ENCODE peak calls at places on chromosome 17, in six cellular contexts. E is hepatocyte, G is activated B cell treated with CpG ODN at 0.5 μM for 24 hours, O is LoVo, Y is T-cell, B is H54. P is an unnamed sample.
A peak's percentile ranks its signal among the peaks of the same experiment; 100 is the strongest.

GRCh38 chr17:3925684-3926537 is 9.6 kb upstream of the P2RX1 start:
- DNase-seq in E (no peak), O (no peak), B (no peak), G (no peak), Y (no peak), P (peak; percentile 75)

GRCh38 chr17:9959377-9959981 is 54.4 kb upstream of the RCVRN start:
- DNase-seq in G (no peak), E (peak; percentile 66), O (peak; percentile 18), Y (no peak), B (peak; percentile 47), P (peak; percentile 84)

GRCh38 chr17:42329025-42329976 is 41.0 kb downstream of the STAT5A start:
- DNase-seq in Y (no peak), E (no peak), G (no peak), O (no peak), B (peak; percentile 55), P (peak; percentile 70)

GRCh38 chr17:79167486-79167885 is 92.9 kb downstream of the ENGASE start:
- DNase-seq in O (no peak), Y (no peak), G (no peak), E (no peak), B (no peak), P (no peak)

GRCh38 chr17:51119415-51120356 is 982 bp downstream of the SPAG9 start:
- DNase-seq in O (peak; percentile 38), G (peak; percentile 49), E (peak; percentile 60), B (peak; percentile 55), Y (peak; percentile 17), P (peak; percentile 84)

GRCh38 chr17:15657868-15658775 is 26.0 kb downstream of the TRIM16 start:
- DNase-seq in Y (no peak), O (peak; percentile 81), G (no peak), B (no peak), E (no peak), P (no peak)

GRCh38 chr17:82342361-82343079 is 9.0 kb upstream of the SECTM1 start:
- DNase-seq in B (no peak), Y (no peak), G (no peak), E (no peak), O (no peak), P (no peak)

GRCh38 chr17:57517519-57518342 is 227.4 kb downstream of the CCDC182 start:
- DNase-seq in Y (no peak), B (no peak), E (peak; percentile 56), O (peak; percentile 43), G (no peak), P (peak; percentile 47)

GRCh38 chr17:13337171-13337570 is 264.6 kb downstream of the HS3ST3A1 start:
- DNase-seq in O (no peak), G (no peak), E (no peak), B (no peak), Y (no peak), P (no peak)

GRCh38 chr17:78324391-78325075 is 35.3 kb downstream of the SOCS3 start:
- DNase-seq in Y (no peak), E (peak; percentile 78), O (no peak), B (no peak), G (no peak), P (peak; percentile 97)

GRCh38 chr17:14398766-14399165 is 97.9 kb downstream of the HS3ST3B1 start:
- DNase-seq in Y (no peak), O (no peak), B (no peak), E (no peak), G (no peak), P (no peak)

GRCh38 chr17:67517335-67517734 is 140.3 kb downstream of the PITPNC1 start:
- DNase-seq in G (no peak), O (no peak), B (no peak), Y (no peak), E (no peak), P (no peak)

GRCh38 chr17:40121886-40122465 is at the start of gene MSL1:
- DNase-seq in E (peak; percentile 95), O (peak; percentile 79), B (peak; percentile 83), G (peak; percentile 84), Y (peak; percentile 82), P (peak; percentile 96)

GRCh38 chr17:8728251-8728925 is 16.2 kb downstream of the CCDC42 start:
- DNase-seq in O (no peak), B (no peak), G (no peak), Y (no peak), E (no peak), P (no peak)

GRCh38 chr17:44350733-44351226 is 5.7 kb downstream of the GRN start:
- DNase-seq in O (peak; percentile 47), Y (peak; percentile 70), E (peak; percentile 82), G (peak; percentile 71), B (peak; percentile 84), P (peak; percentile 86)

GRCh38 chr17:39094607-39095308 is 56.7 kb downstream of the PLXDC1 start:
- DNase-seq in O (no peak), Y (peak; percentile 36), G (no peak), E (no peak), B (no peak), P (no peak)

GRCh38 chr17:4208228-4208627 is 55.6 kb downstream of the ANKFY1 start:
- DNase-seq in G (no peak), Y (no peak), O (no peak), B (no peak), E (no peak), P (no peak)

GRCh38 chr17:79939755-79940154 is 95.9 kb downstream of the TBC1D16 start:
- DNase-seq in B (no peak), E (no peak), O (no peak), Y (no peak), G (no peak), P (no peak)

GRCh38 chr17:50103252-50103651 is 8.1 kb downstream of the PDK2 start:
- DNase-seq in B (no peak), G (no peak), Y (no peak), O (no peak), E (no peak), P (no peak)

GRCh38 chr17:4073983-4074830 is 68.6 kb downstream of the ZZEF1 start:
- DNase-seq in Y (no peak), E (no peak), O (no peak), G (peak; percentile 35), B (no peak), P (no peak)

GRCh38 chr17:78133971-78134898 is 3.7 kb downstream of the TMC8 start:
- DNase-seq in B (peak; percentile 69), O (no peak), Y (peak; percentile 79), E (peak; percentile 57), G (peak; percentile 59), P (peak; percentile 85)

GRCh38 chr17:55322451-55322985 is 57.8 kb downstream of the HLF start:
- DNase-seq in Y (no peak), B (no peak), E (no peak), O (no peak), G (no peak), P (no peak)

P was measured in left kidney.